ENCODE peak calls at places on chromosomes 5 and 9, in six cellular contexts. M, U, O, B, W and F are unnamed samples.
A peak's percentile ranks its signal among the peaks of the same experiment; 100 is the strongest.

GRCh38 chr5:115246361-115246991 is 16.2 kb downstream of the PGGT1B start:
- DNase-seq in W (no peak), O (peak; percentile 66), M (peak; percentile 57), B (no peak), U (peak; percentile 48), F (peak; percentile 26)

GRCh38 chr9:126722252-126722921 is 82.5 kb upstream of the ZBTB43 start:
- DNase-seq in M (peak; percentile 68), U (no peak), B (peak; percentile 93), W (peak; percentile 88), O (peak; percentile 77), F (peak; percentile 67)

GRCh38 chr9:110742741-110743371 is 74.3 kb downstream of the MUSK start:
- DNase-seq in M (peak; percentile 53), B (no peak), W (no peak), O (no peak), U (peak; percentile 93), F (peak; percentile 41)

GRCh38 chr5:168899673-168900072 is 320.5 kb upstream of the PANK3 start:
- DNase-seq in O (no peak), U (no peak), W (no peak), M (no peak), B (no peak), F (no peak)

GRCh38 chr5:90473321-90474234 is 993 bp downstream of the MBLAC2 start:
- DNase-seq in U (peak; percentile 18), W (peak; percentile 59), B (peak; percentile 71), M (peak; percentile 73), O (peak; percentile 26), F (no peak)

GRCh38 chr5:116598871-116599270 is 24.2 kb upstream of the SEMA6A start:
- DNase-seq in W (no peak), M (no peak), B (no peak), O (no peak), U (no peak), F (no peak)

GRCh38 chr5:128825826-128826225 is 139.5 kb upstream of the SLC27A6 start:
- DNase-seq in B (no peak), W (no peak), M (no peak), O (no peak), U (peak; percentile 17), F (no peak)

GRCh38 chr9:107131108-107131799 is 151.8 kb upstream of the RAD23B start:
- DNase-seq in B (no peak), U (no peak), W (peak; percentile 36), O (no peak), M (no peak), F (peak; percentile 47)

GRCh38 chr9:95023217-95024003 is 294.1 kb downstream of the FANCC start:
- DNase-seq in B (no peak), O (peak; percentile 25), W (no peak), U (peak; percentile 90), M (peak; percentile 82), F (no peak)

GRCh38 chr9:91182831-91183230 is 178.9 kb downstream of the AUH start:
- DNase-seq in M (no peak), B (no peak), O (no peak), U (no peak), W (no peak), F (no peak)

DNA sequence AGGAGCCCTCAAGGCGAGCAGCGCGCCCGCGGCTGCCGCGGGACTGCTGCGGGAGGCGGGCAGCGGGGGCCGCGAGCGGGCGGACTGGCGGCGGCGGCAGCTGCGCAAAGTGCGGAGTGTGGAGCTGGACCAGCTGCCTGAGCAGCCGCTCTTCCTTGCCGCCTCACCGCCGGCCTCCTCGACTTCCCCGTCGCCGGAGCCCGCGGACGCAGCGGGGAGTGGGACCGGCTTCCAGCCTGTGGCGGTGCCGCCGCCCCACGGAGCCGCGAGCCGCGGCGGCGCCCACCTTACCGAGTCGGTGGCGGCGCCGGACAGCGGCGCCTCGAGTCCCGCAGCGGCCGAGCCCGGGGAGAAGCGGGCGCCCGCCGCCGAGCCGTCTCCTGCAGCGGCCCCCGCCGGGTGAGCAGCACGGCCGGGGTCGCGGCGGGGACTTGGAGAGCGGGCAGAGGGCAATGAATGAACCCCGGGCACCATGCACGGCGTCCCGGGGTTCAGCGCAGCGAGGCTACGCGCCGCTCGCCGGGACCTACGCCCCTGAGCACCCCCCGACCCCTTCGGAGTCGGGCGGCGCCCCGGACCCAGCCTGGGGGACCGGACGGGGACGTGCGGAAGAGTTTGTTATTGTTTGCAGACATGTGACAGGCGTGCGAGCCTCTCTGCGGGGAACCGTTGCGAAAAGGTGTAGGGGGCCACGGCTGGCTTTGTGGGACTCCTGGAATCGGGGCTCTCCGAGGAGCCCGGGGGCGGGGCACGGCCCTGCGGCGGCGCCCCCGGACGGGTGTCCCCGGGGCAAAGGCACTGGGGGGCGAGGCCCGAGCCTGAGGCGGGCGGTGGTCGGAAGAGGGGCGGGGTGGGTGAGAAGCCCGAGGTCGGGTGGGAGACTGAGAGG is 552 bp downstream of the MAP3K1 start:
- DNase-seq in M (peak; percentile 50), O (peak; percentile 24), W (peak; percentile 49), B (peak; percentile 72), U (peak; percentile 32), F (peak; percentile 43)
- H3K23ac ChIP-seq in M (no peak overlapping the region), O (no peak overlapping the region), W (no peak overlapping the region), B (no peak overlapping the region), U (no peak overlapping the region), F (peak overlapping the region; percentile 80)

GRCh38 chr9:72428329-72428728 is 63.3 kb upstream of the ZFAND5 start:
- DNase-seq in M (no peak), W (no peak), U (peak; percentile 60), B (no peak), O (no peak), F (no peak)
- H2AFZ ChIP-seq in M (no peak overlapping the region), W (no peak overlapping the region), U (no peak overlapping the region), B (no peak overlapping the region), O (no peak overlapping the region), F (no peak overlapping the region)

GRCh38 chr5:21165344-21165743 is 1177.3 kb upstream of the CDH18 start:
- DNase-seq in O (no peak), U (no peak), M (no peak), W (no peak), B (no peak), F (no peak)
- H2BK5ac ChIP-seq in O (no peak overlapping the region), U (no peak overlapping the region), M (no peak overlapping the region), W (no peak overlapping the region), B (no peak overlapping the region), F (no peak overlapping the region)

GRCh38 chr5:69170969-69171368 is 4.0 kb downstream of the CCNB1 start:
- DNase-seq in O (no peak), W (no peak), B (no peak), U (no peak), M (no peak), F (no peak)

GRCh38 chr5:69166686-69167487 is at the start of gene CCNB1:
- DNase-seq in U (peak; percentile 94), O (peak; percentile 100), B (peak; percentile 98), M (peak; percentile 98), W (peak; percentile 99), F (peak; percentile 93)

GRCh38 chr5:69167488-69167845 is 517 bp downstream of the CCNB1 start:
- DNase-seq in O (no peak), M (peak; percentile 44), U (no peak), W (peak; percentile 31), B (no peak), F (no peak)
- H3K23ac ChIP-seq in O (no peak overlapping the region), M (no peak overlapping the region), U (peak overlapping the region; percentile 69), W (peak overlapping the region; percentile 9), B (no peak overlapping the region), F (no peak overlapping the region)

DNA sequence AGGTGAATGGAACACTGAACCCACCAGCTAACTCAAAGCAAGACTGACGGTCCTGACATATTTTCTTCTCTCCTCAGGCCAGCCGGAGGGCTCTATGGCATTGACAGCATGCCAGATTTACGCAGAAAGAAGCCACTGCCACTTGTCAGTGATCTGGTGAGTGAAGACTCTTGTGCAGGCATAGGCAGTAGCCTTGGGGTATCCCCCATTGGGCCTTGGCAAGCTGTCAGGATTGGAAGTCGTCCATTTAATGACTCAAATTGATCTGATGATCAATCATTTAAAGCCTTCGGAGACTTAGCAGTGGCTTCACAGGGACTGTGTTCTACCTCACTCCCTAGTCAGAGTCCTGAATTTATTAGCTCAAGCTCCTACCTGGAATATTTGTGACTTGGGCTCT is 119.7 kb upstream of the RUSC2 start:
- DNase-seq in W (no peak), U (no peak), M (no peak), B (no peak), O (peak; percentile 23), F (no peak)
- H2AFZ ChIP-seq in W (no peak overlapping the region), U (no peak overlapping the region), M (no peak overlapping the region), B (no peak overlapping the region), O (no peak overlapping the region), F (no peak overlapping the region)

DNA sequence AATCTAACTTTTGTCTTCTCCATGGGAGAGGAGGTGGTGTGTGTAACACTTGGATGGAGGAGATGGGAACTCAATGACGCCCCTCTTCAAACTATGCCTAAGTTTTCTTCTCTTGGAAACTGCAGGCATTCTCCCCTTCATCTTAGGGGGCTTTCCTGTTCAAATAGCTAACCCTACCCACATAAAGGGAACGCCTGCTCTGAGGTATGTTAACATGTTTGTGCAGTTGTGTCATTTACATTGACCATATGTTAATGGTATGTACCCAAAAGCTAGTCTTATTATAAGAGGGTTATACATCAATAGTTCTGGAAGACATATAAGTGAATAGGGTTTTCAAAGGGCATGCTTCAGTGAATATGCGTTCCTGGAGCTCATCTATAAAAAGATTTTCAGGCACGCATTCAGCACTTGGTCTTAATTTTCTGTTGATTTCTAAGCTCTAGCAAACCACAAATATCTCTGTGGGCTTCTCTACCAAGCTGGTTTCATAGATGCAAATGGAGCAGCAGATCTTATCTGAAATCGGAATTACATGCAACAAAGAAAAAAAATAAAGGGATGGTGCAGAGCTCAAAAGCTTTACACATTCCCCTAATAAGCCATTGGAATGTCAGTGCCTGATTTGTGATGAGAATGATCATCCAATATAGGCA is 766.1 kb downstream of the IRX1 start:
- DNase-seq in W (no peak), O (no peak), M (no peak), B (no peak), U (no peak), F (no peak)
- H2BK5ac ChIP-seq in W (no peak overlapping the region), O (no peak overlapping the region), M (no peak overlapping the region), B (no peak overlapping the region), U (no peak overlapping the region), F (no peak overlapping the region)